ENCODE peak calls at places on chromosomes 2 and 18, in four cellular contexts. One of them, this sample, is unnamed.

GRCh38 chr2:1744446-1745170 is at the start of gene PXDN:
- DNase-seq in endodermal cell: peak
- DNase-seq in AG10803: peak
- DNase-seq in mesothelial cell of epicardium: peak
- DNase-seq in this sample: peak

GRCh38 chr18:28331551-28331950 is 154.6 kb upstream of the CDH2 start:
- DNase-seq in endodermal cell: no peak
- DNase-seq in AG10803: no peak
- DNase-seq in mesothelial cell of epicardium: no peak
- DNase-seq in this sample: no peak

GRCh38 chr2:120425014-120425413 is 79.1 kb downstream of the INHBB start:
- DNase-seq in endodermal cell: peak
- DNase-seq in AG10803: no peak
- DNase-seq in mesothelial cell of epicardium: peak
- DNase-seq in this sample: no peak

GRCh38 chr2:12766421-12766879 is 49.7 kb downstream of the TRIB2 start:
- DNase-seq in endodermal cell: no peak
- DNase-seq in AG10803: peak
- DNase-seq in mesothelial cell of epicardium: no peak
- DNase-seq in this sample: no peak

GRCh38 chr2:191979221-191979730 is 132.4 kb upstream of the CAVIN2 start:
- DNase-seq in endodermal cell: no peak
- DNase-seq in AG10803: no peak
- DNase-seq in mesothelial cell of epicardium: no peak
- DNase-seq in this sample: no peak

GRCh38 chr2:95026471-95027368 is 1.2 kb downstream of the MAL start:
- DNase-seq in endodermal cell: peak
- DNase-seq in AG10803: no peak
- DNase-seq in mesothelial cell of epicardium: no peak
- DNase-seq in this sample: no peak

GRCh38 chr2:11160731-11161455 is 5.6 kb downstream of the SLC66A3 start:
- DNase-seq in endodermal cell: no peak
- DNase-seq in AG10803: no peak
- DNase-seq in mesothelial cell of epicardium: peak
- DNase-seq in this sample: no peak

GRCh38 chr2:117968724-117969121 is 45.1 kb downstream of the CCDC93 start:
- DNase-seq in endodermal cell: no peak
- DNase-seq in AG10803: no peak
- DNase-seq in mesothelial cell of epicardium: no peak
- DNase-seq in this sample: no peak

GRCh38 chr2:193461431-193461946 is 1266.8 kb upstream of the TMEFF2 start:
- DNase-seq in endodermal cell: no peak
- DNase-seq in AG10803: no peak
- DNase-seq in mesothelial cell of epicardium: no peak
- DNase-seq in this sample: no peak

GRCh38 chr18:79416022-79416676 is 20.4 kb downstream of the NFATC1 start:
- DNase-seq in endodermal cell: no peak
- DNase-seq in AG10803: no peak
- DNase-seq in mesothelial cell of epicardium: no peak
- DNase-seq in this sample: no peak

GRCh38 chr18:58166278-58166844 is 122.3 kb downstream of the NEDD4L start:
- DNase-seq in endodermal cell: no peak
- DNase-seq in AG10803: no peak
- DNase-seq in mesothelial cell of epicardium: no peak
- DNase-seq in this sample: no peak

GRCh38 chr2:51624995-51625394 is 593.1 kb upstream of the NRXN1 start:
- DNase-seq in endodermal cell: no peak
- DNase-seq in AG10803: peak
- DNase-seq in mesothelial cell of epicardium: no peak
- DNase-seq in this sample: peak

GRCh38 chr2:69340101-69340775 is 46.8 kb downstream of the GFPT1 start:
- DNase-seq in endodermal cell: no peak
- DNase-seq in AG10803: peak
- DNase-seq in mesothelial cell of epicardium: no peak
- DNase-seq in this sample: peak

GRCh38 chr2:80473806-80474205 is 169.3 kb upstream of the LRRTM1 start:
- DNase-seq in endodermal cell: no peak
- DNase-seq in AG10803: peak
- DNase-seq in mesothelial cell of epicardium: no peak
- DNase-seq in this sample: no peak

GRCh38 chr2:16179701-16180402 is 239.5 kb downstream of the MYCN start:
- DNase-seq in endodermal cell: peak
- DNase-seq in AG10803: no peak
- DNase-seq in mesothelial cell of epicardium: no peak
- DNase-seq in this sample: no peak

GRCh38 chr2:96665083-96665569 is 22.6 kb downstream of the FER1L5 start:
- DNase-seq in endodermal cell: no peak
- DNase-seq in AG10803: peak
- DNase-seq in mesothelial cell of epicardium: no peak
- DNase-seq in this sample: peak

GRCh38 chr18:57561728-57562423 is 24.6 kb downstream of the FECH start:
- DNase-seq in endodermal cell: peak
- DNase-seq in AG10803: peak
- DNase-seq in mesothelial cell of epicardium: no peak
- DNase-seq in this sample: peak

GRCh38 chr2:240237609-240238151 is 97.2 kb upstream of the OTOS start:
- DNase-seq in endodermal cell: peak
- DNase-seq in AG10803: peak
- DNase-seq in mesothelial cell of epicardium: peak
- DNase-seq in this sample: peak

GRCh38 chr2:178530128-178530527 is 49.9 kb downstream of the PLEKHA3 start:
- DNase-seq in endodermal cell: no peak
- DNase-seq in AG10803: no peak
- DNase-seq in mesothelial cell of epicardium: no peak
- DNase-seq in this sample: no peak

GRCh38 chr18:46659484-46659883 is 2.5 kb upstream of the LOXHD1 start:
- DNase-seq in endodermal cell: no peak
- DNase-seq in AG10803: no peak
- DNase-seq in mesothelial cell of epicardium: no peak
- DNase-seq in this sample: no peak

GRCh38 chr18:44938396-44939036 is 257.8 kb downstream of the SETBP1 start:
- DNase-seq in endodermal cell: peak
- DNase-seq in AG10803: no peak
- DNase-seq in mesothelial cell of epicardium: no peak
- DNase-seq in this sample: no peak

GRCh38 chr18:7117390-7118355 is at the start of gene LAMA1:
- DNase-seq in endodermal cell: peak
- DNase-seq in AG10803: no peak
- DNase-seq in mesothelial cell of epicardium: peak
- DNase-seq in this sample: peak

GRCh38 chr2:43024515-43024962 is 201.9 kb downstream of the ZFP36L2 start:
- DNase-seq in endodermal cell: peak
- DNase-seq in AG10803: peak
- DNase-seq in mesothelial cell of epicardium: peak
- DNase-seq in this sample: peak

GRCh38 chr2:64692401-64692800 is 38.7 kb upstream of the SERTAD2 start:
- DNase-seq in endodermal cell: no peak
- DNase-seq in AG10803: peak
- DNase-seq in mesothelial cell of epicardium: no peak
- DNase-seq in this sample: no peak

GRCh38 chr2:96547203-96547641 is 10.7 kb downstream of the ARID5A start:
- DNase-seq in endodermal cell: peak
- DNase-seq in AG10803: no peak
- DNase-seq in mesothelial cell of epicardium: no peak
- DNase-seq in this sample: no peak

GRCh38 chr2:3737128-3737527 is 33.8 kb downstream of the DCDC2C start:
- DNase-seq in endodermal cell: peak
- DNase-seq in AG10803: no peak
- DNase-seq in mesothelial cell of epicardium: no peak
- DNase-seq in this sample: no peak

GRCh38 chr2:119744335-119744939 is 15.3 kb upstream of the PTPN4 start:
- DNase-seq in endodermal cell: no peak
- DNase-seq in AG10803: no peak
- DNase-seq in mesothelial cell of epicardium: no peak
- DNase-seq in this sample: no peak

This sample was measured in fibroblast of gingiva.